ENCODE peak calls at places on chromosomes 2 and 18, in seven cellular contexts. U is midbrain; I is dorsolateral prefrontal cortex; L is RPMI8226; V is stimulated activated CD8-positive, alpha-beta memory T cell treated with anti-CD3 and anti-CD28 coated beads, Interleukin-15, amount 100 ng/mL, for 4 hours; N is GM04504; T is OCI-LY7. W is an unnamed sample.

GRCh38 chr2:198597648-198598047 is 793.3 kb downstream of the PLCL1 start:
- DNase-seq in U (no peak), L (no peak), I (no peak), T (no peak), V (no peak), N (no peak), W (no peak)

GRCh38 chr18:72808688-72809087 is 59.1 kb downstream of the NETO1 start:
- DNase-seq in L (no peak), U (peak), I (no peak), N (no peak), V (no peak), T (no peak), W (no peak)

GRCh38 chr2:8754056-8754790 is 72.4 kb downstream of the ID2 start:
- DNase-seq in I (peak), T (no peak), L (no peak), U (peak), V (no peak), N (no peak), W (no peak)

GRCh38 chr2:172285010-172285621 is 142.3 kb upstream of the ITGA6 start:
- DNase-seq in T (no peak), L (no peak), N (peak), U (peak), I (no peak), V (no peak), W (no peak)

GRCh38 chr2:15334650-15335326 is 226.3 kb downstream of the NBAS start:
- DNase-seq in T (no peak), V (no peak), U (no peak), N (peak), L (no peak), I (no peak), W (no peak)

GRCh38 chr18:70221911-70222278 is 16.4 kb upstream of the RTTN start:
- DNase-seq in V (no peak), N (no peak), T (no peak), U (no peak), L (no peak), I (no peak), W (no peak)

GRCh38 chr18:12747530-12748315 is 44.9 kb downstream of the PSMG2 start:
- DNase-seq in T (no peak), V (no peak), U (no peak), N (no peak), L (peak), I (no peak), W (no peak)

GRCh38 chr2:232898592-232899541 is 28.8 kb downstream of the SNORC start:
- DNase-seq in L (no peak), I (peak), N (peak), T (no peak), U (no peak), V (no peak), W (no peak)

GRCh38 chr2:180017764-180018163 is 10.7 kb upstream of the CWC22 start:
- DNase-seq in I (no peak), N (peak), U (no peak), L (peak), V (no peak), T (no peak), W (no peak)

GRCh38 chr2:2758793-2759367 is 427.8 kb upstream of the MYT1L start:
- DNase-seq in U (no peak), V (no peak), T (no peak), I (no peak), N (no peak), L (no peak), W (no peak)

GRCh38 chr18:59898609-59899297 is 1.0 kb upstream of the PMAIP1 start:
- DNase-seq in T (no peak), V (no peak), N (no peak), L (no peak), U (no peak), I (no peak), W (no peak)

GRCh38 chr2:27369471-27370025 is 590 bp downstream of the EIF2B4 start:
- DNase-seq in L (no peak), T (no peak), V (no peak), I (no peak), N (peak), U (peak), W (no peak)

GRCh38 chr2:27353762-27354596 is 2.6 kb downstream of the GTF3C2 start:
- DNase-seq in T (no peak), U (no peak), N (no peak), V (no peak), I (no peak), L (no peak), W (no peak)

GRCh38 chr2:181872178-181872577 is 19.4 kb upstream of the ITPRID2 start:
- DNase-seq in V (no peak), I (no peak), U (no peak), T (no peak), N (no peak), L (no peak), W (no peak)

GRCh38 chr2:85601771-85602475 is 575 bp downstream of the TMEM150A start:
- DNase-seq in N (peak), V (no peak), I (no peak), T (no peak), L (no peak), U (peak), W (no peak)

GRCh38 chr18:26655614-26656400 is 107.5 kb upstream of the KCTD1 start:
- DNase-seq in U (peak), V (no peak), L (peak), T (no peak), N (no peak), I (peak), W (no peak)

GRCh38 chr2:70937866-70938579 is 2.3 kb downstream of the ATP6V1B1 start:
- DNase-seq in T (no peak), U (no peak), I (no peak), V (no peak), N (no peak), L (no peak), W (no peak)

GRCh38 chr2:196182439-196183171 is 11.2 kb upstream of the STK17B start:
- DNase-seq in U (no peak), V (no peak), L (no peak), T (peak), I (no peak), N (no peak), W (no peak)

GRCh38 chr2:160477032-160477431 is 16.6 kb downstream of the RBMS1 start:
- DNase-seq in V (no peak), T (no peak), U (no peak), L (no peak), I (no peak), N (no peak), W (no peak)

GRCh38 chr2:104820126-104820525 is 33.8 kb upstream of the POU3F3 start:
- DNase-seq in N (no peak), V (no peak), L (no peak), U (no peak), I (no peak), T (no peak), W (no peak)

GRCh38 chr2:218024871-218025270 is 22.1 kb upstream of the TNS1 start:
- DNase-seq in U (no peak), L (no peak), T (no peak), N (no peak), I (peak), V (no peak), W (no peak)

GRCh38 chr18:34511435-34511834 is 198.7 kb upstream of the DTNA start:
- DNase-seq in I (no peak), N (no peak), V (no peak), U (no peak), L (no peak), T (no peak), W (no peak)

GRCh38 chr2:19630921-19631320 is 270.9 kb downstream of the TTC32 start:
- DNase-seq in N (no peak), I (no peak), U (no peak), L (no peak), T (no peak), V (no peak), W (no peak)

GRCh38 chr2:180787330-180787729 is 193.1 kb upstream of the UBE2E3 start:
- DNase-seq in V (no peak), N (no peak), I (no peak), T (no peak), U (no peak), L (no peak), W (no peak)

GRCh38 chr2:231919341-231920035 is 6.7 kb downstream of the NPPC start:
- DNase-seq in V (no peak), U (no peak), T (no peak), L (no peak), N (no peak), I (no peak), W (no peak)

GRCh38 chr2:79612999-79613398 is 100.1 kb downstream of the CTNNA2 start:
- DNase-seq in V (no peak), U (no peak), T (no peak), N (no peak), I (no peak), L (no peak), W (no peak)

GRCh38 chr2:60962534-60962933 is 55.0 kb upstream of the PEX13 start:
- DNase-seq in V (no peak), L (no peak), U (no peak), N (no peak), I (no peak), T (no peak), W (no peak)

GRCh38 chr2:144770616-144771230 is 250.8 kb upstream of the ZEB2 start:
- DNase-seq in U (no peak), T (no peak), N (no peak), V (no peak), I (no peak), L (no peak), W (no peak)

GRCh38 chr2:3451926-3452671 is 67.2 kb downstream of the ADI1 start:
- DNase-seq in N (no peak), I (no peak), U (no peak), L (no peak), T (no peak), V (no peak), W (no peak)

GRCh38 chr18:60895181-60895580 is 438.0 kb upstream of the CDH20 start:
- DNase-seq in I (no peak), N (no peak), U (no peak), L (no peak), V (no peak), T (no peak), W (no peak)

GRCh38 chr2:219369447-219369861 is 18.3 kb downstream of the DNPEP start:
- DNase-seq in L (no peak), I (no peak), N (peak), V (no peak), T (no peak), U (peak), W (no peak)

GRCh38 chr2:136381722-136382633 is 264.0 kb upstream of the CXCR4 start:
- DNase-seq in V (peak), I (no peak), T (peak), L (peak), U (no peak), N (no peak), W (no peak)

GRCh38 chr2:198141726-198142125 is 337.3 kb downstream of the PLCL1 start:
- DNase-seq in T (no peak), I (no peak), N (no peak), V (no peak), U (no peak), L (no peak), W (no peak)

GRCh38 chr2:84647267-84647666 is 131.0 kb downstream of the DNAH6 start:
- DNase-seq in L (no peak), V (no peak), T (no peak), I (no peak), N (no peak), U (no peak), W (no peak)

GRCh38 chr2:79200762-79201161 is 41.2 kb upstream of the REG3A start:
- DNase-seq in N (no peak), L (no peak), T (no peak), I (no peak), U (no peak), V (no peak), W (no peak)

GRCh38 chr2:144454466-144455287 is 65.2 kb downstream of the ZEB2 start:
- DNase-seq in T (no peak), N (no peak), I (no peak), U (no peak), V (no peak), L (no peak), W (no peak)